ENCODE peak calls at places on chromosomes 12 and 14, in nine cellular contexts. T is nephron progenitor cell, S is lung, L is GM20000, X is brain microvascular endothelial cell, G is IMR-90, F is pancreas, R is tibial artery, U is left ventricle myocardium inferior. H is an unnamed sample.

GRCh38 chr14:41925409-41925808 is 318.7 kb downstream of the LRFN5 start:
- DNase-seq in S (no peak), T (no peak), X (no peak), U (no peak), G (peak), F (no peak), L (no peak), R (no peak), H (no peak)

GRCh38 chr12:128971802-128972201 is 118.5 kb downstream of the GLT1D1 start:
- DNase-seq in S (no peak), T (no peak), U (no peak), F (no peak), L (no peak), G (no peak), R (no peak), X (no peak), H (no peak)

GRCh38 chr14:52313903-52314481 is at the start of gene PTGER2:
- DNase-seq in R (peak), T (peak), S (peak), U (peak), F (peak), L (peak), X (peak), G (peak), H (peak)

GRCh38 chr12:101498252-101498651 is 23.1 kb downstream of the SPIC start:
- DNase-seq in G (no peak), U (no peak), S (no peak), R (no peak), T (no peak), F (no peak), L (no peak), X (no peak), H (no peak)

GRCh38 chr14:68760771-68761170 is 32.1 kb downstream of the ZFP36L1 start:
- DNase-seq in T (no peak), X (no peak), G (peak), F (no peak), R (no peak), U (no peak), S (no peak), L (no peak), H (no peak)

GRCh38 chr12:56385873-56386272 is 23.2 kb upstream of the APOF start:
- DNase-seq in S (no peak), F (peak), X (no peak), R (no peak), G (no peak), U (no peak), L (no peak), T (no peak), H (no peak)

GRCh38 chr14:103855734-103856095 is 8.3 kb upstream of the PPP1R13B start:
- DNase-seq in S (no peak), X (no peak), T (no peak), F (no peak), L (no peak), R (no peak), G (no peak), U (no peak), H (no peak)

GRCh38 chr12:117538032-117538690 is 176.7 kb upstream of the NOS1 start:
- DNase-seq in U (no peak), R (no peak), G (no peak), X (no peak), S (no peak), F (no peak), L (no peak), T (no peak), H (no peak)

GRCh38 chr12:70557583-70558263 is 79.5 kb downstream of the PTPRB start:
- DNase-seq in F (no peak), G (no peak), T (no peak), X (no peak), U (no peak), R (no peak), S (no peak), L (no peak), H (no peak)

GRCh38 chr14:22551597-22551982 is 37.4 kb downstream of the DAD1 start:
- DNase-seq in R (no peak), T (no peak), S (no peak), F (no peak), L (no peak), U (no peak), X (no peak), G (no peak), H (no peak)

GRCh38 chr14:91047174-91047753 is 13.2 kb downstream of the RPS6KA5 start:
- DNase-seq in L (no peak), R (no peak), T (no peak), U (no peak), G (no peak), X (no peak), F (no peak), S (no peak), H (no peak)

GRCh38 chr12:9378430-9378835 is 170.2 kb upstream of the PZP start:
- DNase-seq in G (no peak), R (no peak), S (no peak), L (no peak), X (no peak), U (no peak), F (no peak), T (peak), H (no peak)

GRCh38 chr12:7934560-7935463 is 1.2 kb downstream of the SLC2A3 start:
- DNase-seq in F (no peak), X (no peak), S (no peak), U (no peak), L (no peak), R (no peak), G (no peak), T (peak), H (peak)

GRCh38 chr14:85333313-85333712 is 196.6 kb upstream of the FLRT2 start:
- DNase-seq in X (peak), T (no peak), G (peak), S (no peak), U (no peak), R (no peak), F (no peak), L (no peak), H (no peak)

GRCh38 chr12:121120989-121121755 is 11.5 kb upstream of the P2RX7 start:
- DNase-seq in R (no peak), U (no peak), L (no peak), G (no peak), F (no peak), T (no peak), X (no peak), S (no peak), H (no peak)

GRCh38 chr12:121117226-121117777 is 15.4 kb upstream of the P2RX7 start:
- DNase-seq in T (no peak), S (no peak), X (no peak), U (no peak), G (no peak), L (no peak), R (no peak), F (no peak), H (no peak)

GRCh38 chr12:121121805-121122204 is 10.9 kb upstream of the P2RX7 start:
- DNase-seq in R (no peak), X (no peak), L (no peak), F (no peak), S (no peak), U (no peak), G (no peak), T (no peak), H (no peak)

GRCh38 chr12:121123488-121123887 is 9.2 kb upstream of the P2RX7 start:
- DNase-seq in R (no peak), S (no peak), L (no peak), T (no peak), X (no peak), U (no peak), G (no peak), F (no peak), H (no peak)

GRCh38 chr12:121120323-121120722 is 12.4 kb upstream of the P2RX7 start:
- DNase-seq in T (no peak), F (no peak), S (no peak), L (no peak), G (no peak), U (no peak), R (no peak), X (no peak), H (no peak)
- TF ChIP-seq CTCF in T (no peak), F (no peak), S (no peak), L (no peak), G (no peak), U (no peak), R (no peak), X (no peak), H (no peak)

GRCh38 chr12:99767809-99768208 is 120.3 kb downstream of the GARIN6 start:
- DNase-seq in L (peak), U (no peak), G (peak), X (no peak), F (no peak), T (no peak), R (no peak), S (no peak), H (no peak)
- TF ChIP-seq CTCF in L (no peak), U (peak), G (peak), X (peak), F (peak), T (peak), R (peak), S (no peak), H (no peak)

GRCh38 chr12:53476769-53477209 is 22.5 kb downstream of the MAP3K12 start:
- DNase-seq in R (no peak), U (no peak), L (no peak), G (no peak), F (no peak), S (no peak), X (no peak), T (no peak), H (no peak)
- TF ChIP-seq CTCF in R (no peak), U (peak), L (no peak), G (peak), F (no peak), S (no peak), X (peak), T (peak), H (no peak)

DNA sequence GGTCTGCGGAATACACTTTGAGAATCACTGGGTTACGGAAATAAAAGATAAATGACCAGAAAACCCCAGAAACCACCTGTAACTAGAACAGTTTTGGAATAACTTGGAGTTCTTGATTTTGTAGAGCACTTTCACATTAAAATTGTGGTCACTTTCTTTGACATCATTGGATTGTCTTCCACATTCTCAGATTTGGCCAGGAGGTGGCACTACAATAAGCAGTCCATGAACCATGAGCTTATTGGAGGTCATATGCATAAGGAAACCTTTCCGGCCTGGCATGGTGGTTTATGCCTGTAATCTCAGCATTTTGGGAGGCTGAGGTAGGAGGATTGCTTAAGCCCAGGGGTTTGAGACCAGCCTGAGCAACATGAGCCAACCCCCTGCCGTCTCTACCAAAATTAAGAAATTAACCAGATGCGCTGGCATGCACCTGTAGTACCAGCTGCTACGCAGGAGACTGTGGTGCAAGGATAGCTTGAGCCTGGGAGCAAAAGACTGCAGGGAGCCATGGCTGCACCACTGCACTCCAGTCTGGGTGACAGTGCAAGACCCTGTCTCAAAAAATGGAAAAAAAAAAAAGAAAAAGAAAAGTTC is 107.7 kb upstream of the CAND1 start:
- DNase-seq in T (peak), L (peak), S (peak), U (no peak), F (no peak), G (peak), X (peak), R (no peak), H (no peak)
- TF ChIP-seq CTCF in T (peak), L (peak), S (no peak), U (peak), F (peak), G (peak), X (peak), R (peak), H (no peak)

GRCh38 chr12:66176105-66176504 is 6.3 kb upstream of the TMBIM4 start:
- DNase-seq in F (no peak), X (no peak), L (no peak), T (no peak), G (peak), R (no peak), U (no peak), S (no peak), H (no peak)
- TF ChIP-seq CTCF in F (no peak), X (no peak), L (no peak), T (no peak), G (no peak), R (no peak), U (no peak), S (no peak), H (no peak)

GRCh38 chr12:30810918-30811317 is 56.2 kb upstream of the CAPRIN2 start:
- DNase-seq in F (no peak), S (no peak), G (no peak), X (no peak), R (no peak), U (no peak), T (no peak), L (no peak), H (no peak)

GRCh38 chr12:30806989-30807694 is 52.4 kb upstream of the CAPRIN2 start:
- DNase-seq in L (peak), F (no peak), S (no peak), X (peak), T (peak), G (peak), U (no peak), R (no peak), H (no peak)

GRCh38 chr12:30805959-30806358 is 51.2 kb upstream of the CAPRIN2 start:
- DNase-seq in G (no peak), F (no peak), X (no peak), R (no peak), S (no peak), T (no peak), L (no peak), U (no peak), H (no peak)

GRCh38 chr12:30811966-30812365 is 57.2 kb upstream of the CAPRIN2 start:
- DNase-seq in L (no peak), G (no peak), T (no peak), F (no peak), R (no peak), X (no peak), U (no peak), S (no peak), H (no peak)

DNA sequence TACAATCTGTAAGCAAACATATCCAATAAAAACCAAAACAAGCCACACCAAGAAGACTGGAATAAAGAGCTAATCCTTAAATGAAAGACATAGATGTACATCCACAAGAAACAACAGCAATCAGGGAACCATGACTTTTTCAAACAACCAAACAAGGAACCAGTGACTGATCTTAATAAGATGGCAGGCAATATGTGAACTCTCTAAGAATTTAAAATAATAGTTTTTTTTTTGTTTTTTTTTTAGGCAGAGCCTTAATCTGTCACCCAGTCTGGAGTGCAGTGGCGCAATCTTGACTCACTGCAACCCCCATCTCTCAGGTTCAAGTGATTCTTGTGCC is 52.9 kb upstream of the CAPRIN2 start:
- DNase-seq in S (no peak), G (no peak), R (no peak), F (no peak), U (no peak), T (no peak), L (no peak), X (no peak), H (no peak)
- TF ChIP-seq CTCF in S (no peak), G (no peak), R (no peak), F (no peak), U (no peak), T (peak), L (no peak), X (no peak), H (no peak)

GRCh38 chr12:45708901-45709300 is 20.6 kb upstream of the ARID2 start:
- DNase-seq in F (no peak), R (no peak), G (no peak), S (no peak), X (no peak), L (no peak), U (no peak), T (no peak), H (no peak)

GRCh38 chr12:45708363-45708762 is 21.1 kb upstream of the ARID2 start:
- DNase-seq in G (no peak), S (no peak), F (no peak), R (no peak), X (no peak), T (no peak), L (no peak), U (no peak), H (no peak)

GRCh38 chr12:45705404-45705803 is 24.1 kb upstream of the ARID2 start:
- DNase-seq in U (no peak), S (no peak), X (no peak), G (no peak), F (no peak), L (no peak), R (no peak), T (no peak), H (no peak)

GRCh38 chr12:45704968-45705367 is 24.5 kb upstream of the ARID2 start:
- DNase-seq in U (no peak), S (no peak), T (no peak), X (no peak), L (no peak), R (no peak), F (no peak), G (no peak), H (no peak)

GRCh38 chr12:45707241-45707857 is 22.2 kb upstream of the ARID2 start:
- DNase-seq in R (no peak), L (no peak), S (no peak), U (no peak), G (no peak), X (no peak), F (no peak), T (no peak), H (no peak)
- TF ChIP-seq CTCF in R (no peak), L (no peak), S (no peak), U (no peak), G (no peak), X (no peak), F (no peak), T (no peak), H (no peak)

GRCh38 chr12:85874064-85874463 is at the start of gene NTS:
- DNase-seq in X (no peak), S (no peak), R (no peak), U (no peak), G (no peak), L (peak), F (no peak), T (no peak), H (no peak)
- TF ChIP-seq CTCF in X (peak), S (no peak), R (no peak), U (no peak), G (no peak), L (no peak), F (no peak), T (no peak), H (no peak)

GRCh38 chr14:54192610-54193009 is 204.2 kb upstream of the CDKN3 start:
- DNase-seq in S (no peak), L (no peak), U (no peak), R (no peak), F (no peak), G (no peak), X (no peak), T (no peak), H (no peak)
- TF ChIP-seq CTCF in S (no peak), L (no peak), U (no peak), R (no peak), F (no peak), G (no peak), X (no peak), T (no peak), H (no peak)